ENCODE peak calls at places on chromosome 9, in five cellular contexts. C is PC-3; H is effector memory CD8-positive, alpha-beta T cell; V is EL; T is natural killer cell. M is an unnamed sample.

GRCh38 chr9:7246917-7247538 is 489.3 kb downstream of the KDM4C start:
- DNase-seq in H (no peak), C (no peak), T (no peak), V (no peak), M (no peak)

GRCh38 chr9:22136446-22137140 is 127.5 kb upstream of the CDKN2B start:
- DNase-seq in V (peak), C (peak), H (no peak), T (no peak), M (no peak)

GRCh38 chr9:124502711-124503702 is 4.2 kb downstream of the NR5A1 start:
- DNase-seq in H (no peak), C (no peak), V (no peak), T (no peak), M (no peak)

GRCh38 chr9:113511047-113511521 is 47.6 kb downstream of the RGS3 start:
- DNase-seq in V (no peak), H (no peak), C (no peak), T (no peak), M (no peak)

GRCh38 chr9:34197756-34198711 is 19.2 kb downstream of the UBAP1 start:
- DNase-seq in T (no peak), C (no peak), H (no peak), V (no peak), M (no peak)

GRCh38 chr9:35882265-35882848 is 12.2 kb upstream of the OR13J1 start:
- DNase-seq in H (peak), T (peak), V (peak), C (peak), M (peak)

GRCh38 chr9:5326893-5327548 is 12.7 kb downstream of the RLN1 start:
- DNase-seq in C (no peak), T (no peak), H (peak), V (no peak), M (no peak)

GRCh38 chr9:126205260-126205659 is 121.4 kb upstream of the MVB12B start:
- DNase-seq in V (no peak), T (no peak), H (no peak), C (no peak), M (no peak)

M was measured in activated B cell treated with CpG ODN at 0.5 μM for 24 hours.